ENCODE peak calls at places on chromosomes 11 and 22, in ten cellular contexts. I, T, S, E, H, V, L, N, P and J are unnamed samples.

GRCh38 chr11:120945042-120945441 is 78.9 kb upstream of the TBCEL start:
- DNase-seq in L (no peak), V (no peak), E (no peak), I (no peak), P (no peak), S (no peak), N (no peak), T (no peak), H (no peak), J (no peak)

GRCh38 chr11:69702239-69702668 is 1.6 kb downstream of the FGF19 start:
- DNase-seq in T (no peak), P (no peak), V (no peak), E (no peak), H (no peak), S (no peak), N (no peak), I (no peak), L (no peak), J (no peak)

GRCh38 chr11:61657566-61657965 is 22.6 kb upstream of the DAGLA start:
- DNase-seq in L (no peak), V (no peak), H (peak; percentile 47), I (no peak), N (no peak), P (no peak), E (no peak), T (no peak), S (no peak), J (no peak)

GRCh38 chr11:117121176-117121575 is 22.9 kb upstream of the PAFAH1B2 start:
- DNase-seq in H (no peak), S (no peak), T (no peak), E (no peak), P (no peak), L (peak; percentile 46), V (no peak), I (no peak), N (no peak), J (no peak)

GRCh38 chr11:12103411-12104225 is 6.8 kb upstream of the MICAL2 start:
- DNase-seq in P (no peak), N (no peak), L (no peak), S (no peak), V (no peak), T (no peak), H (no peak), I (no peak), E (no peak), J (peak; percentile 42)

GRCh38 chr11:112315861-112316739 is 55.4 kb upstream of the PLET1 start:
- DNase-seq in I (no peak), P (no peak), E (no peak), T (no peak), N (no peak), V (no peak), S (no peak), H (no peak), L (no peak), J (no peak)

GRCh38 chr11:67082071-67082791 is 25.6 kb downstream of the RHOD start:
- DNase-seq in N (no peak), L (peak; percentile 15), V (no peak), P (no peak), S (no peak), E (no peak), I (no peak), T (no peak), H (peak; percentile 75), J (no peak)

GRCh38 chr11:134589155-134589554 is 177.1 kb upstream of the B3GAT1 start:
- DNase-seq in V (no peak), S (no peak), T (no peak), L (no peak), P (no peak), N (no peak), I (no peak), E (no peak), H (no peak), J (peak; percentile 11)

GRCh38 chr11:82718307-82718706 is 15.4 kb downstream of the FAM181B start:
- DNase-seq in H (peak; percentile 32), E (no peak), T (no peak), V (no peak), P (peak; percentile 9), L (peak; percentile 81), S (peak; percentile 7), I (no peak), N (no peak), J (no peak)

GRCh38 chr11:3916962-3917361 is 61.5 kb downstream of the STIM1 start:
- DNase-seq in H (no peak), P (no peak), T (no peak), L (no peak), N (no peak), E (no peak), V (no peak), I (no peak), S (no peak), J (no peak)

GRCh38 chr11:2807801-2808241 is 77.8 kb downstream of the CDKN1C start:
- DNase-seq in T (no peak), L (no peak), H (no peak), V (peak; percentile 28), N (peak; percentile 17), P (no peak), E (no peak), I (no peak), S (no peak), J (no peak)

GRCh38 chr22:44665115-44665514 is 36.9 kb upstream of the PRR5 start:
- DNase-seq in E (no peak), T (no peak), N (no peak), S (peak; percentile 62), V (peak; percentile 72), I (no peak), L (no peak), H (no peak), P (no peak), J (no peak)

GRCh38 chr22:36540867-36541642 is 12.1 kb upstream of the EIF3D start:
- DNase-seq in T (no peak), H (peak; percentile 57), N (no peak), E (no peak), P (no peak), L (no peak), I (no peak), V (no peak), S (no peak), J (no peak)

GRCh38 chr11:61810671-61811175 is 6.1 kb downstream of the FADS1 start:
- DNase-seq in H (no peak), I (no peak), P (no peak), N (no peak), L (no peak), V (no peak), T (no peak), E (no peak), S (no peak), J (no peak)

GRCh38 chr11:34380696-34381095 is 22.9 kb upstream of the ABTB2 start:
- DNase-seq in S (no peak), V (no peak), N (no peak), E (no peak), T (no peak), H (no peak), I (no peak), L (no peak), P (no peak), J (no peak)

GRCh38 chr11:66651011-66651410 is 12.5 kb downstream of the RBM4 start:
- DNase-seq in S (no peak), V (no peak), E (no peak), T (no peak), N (no peak), I (no peak), P (no peak), L (no peak), H (no peak), J (no peak)

GRCh38 chr22:29344137-29344536 is 28.6 kb upstream of the RASL10A start:
- DNase-seq in V (no peak), P (no peak), H (peak; percentile 93), I (no peak), L (peak; percentile 77), T (no peak), E (no peak), N (peak; percentile 68), S (no peak), J (peak; percentile 72)

GRCh38 chr11:45152740-45153595 is 6.5 kb downstream of the PRDM11 start:
- DNase-seq in V (no peak), P (no peak), N (no peak), I (no peak), S (no peak), T (no peak), H (no peak), E (no peak), L (no peak), J (no peak)

GRCh38 chr11:61270354-61271070 is 24.6 kb downstream of the VWCE start:
- DNase-seq in P (no peak), E (no peak), V (no peak), N (no peak), T (no peak), H (no peak), S (no peak), L (peak; percentile 52), I (no peak), J (no peak)

GRCh38 chr22:21043856-21044535 is 1.8 kb upstream of the LRRC74B start:
- DNase-seq in L (no peak), P (no peak), S (no peak), H (no peak), E (no peak), I (no peak), V (no peak), T (no peak), N (no peak), J (no peak)

GRCh38 chr11:18775492-18776292 is 15.9 kb downstream of the PTPN5 start:
- DNase-seq in E (peak; percentile 25), L (peak; percentile 65), H (peak; percentile 69), P (peak; percentile 76), N (peak; percentile 52), S (peak; percentile 21), T (peak; percentile 23), V (no peak), I (peak; percentile 67), J (peak; percentile 38)

GRCh38 chr11:18727499-18728236 is 1.7 kb upstream of the IGSF22 start:
- DNase-seq in P (peak; percentile 65), L (peak; percentile 65), H (peak; percentile 35), I (peak; percentile 37), V (no peak), N (no peak), E (peak; percentile 33), T (no peak), S (peak; percentile 39), J (no peak)

GRCh38 chr11:48013269-48013901 is 33.0 kb downstream of the PTPRJ start:
- DNase-seq in V (peak; percentile 82), T (no peak), H (peak; percentile 56), E (no peak), P (peak; percentile 72), I (peak; percentile 34), L (no peak), S (no peak), N (no peak), J (peak; percentile 46)

GRCh38 chr11:45400594-45400993 is 114.5 kb upstream of the SYT13 start:
- DNase-seq in V (no peak), L (peak; percentile 68), S (no peak), E (no peak), I (no peak), H (no peak), P (no peak), N (no peak), T (no peak), J (no peak)

GRCh38 chr11:83720675-83721074 is 434.5 kb upstream of the CCDC90B start:
- DNase-seq in N (no peak), E (no peak), H (no peak), V (no peak), L (no peak), I (no peak), T (no peak), S (no peak), P (no peak), J (no peak)

GRCh38 chr11:12673924-12674570 is at the start of gene TEAD1:
- DNase-seq in I (peak; percentile 86), L (peak; percentile 98), H (peak; percentile 97), T (peak; percentile 85), P (peak; percentile 89), E (peak; percentile 69), V (peak; percentile 87), N (peak; percentile 98), S (no peak), J (peak; percentile 95)

GRCh38 chr22:20249797-20250354 is 18.2 kb downstream of the RTN4R start:
- DNase-seq in P (no peak), T (no peak), H (no peak), N (no peak), E (no peak), V (no peak), L (peak; percentile 29), S (no peak), I (no peak), J (no peak)

GRCh38 chr22:39184586-39185577 is 32.4 kb upstream of the CBX7 start:
- DNase-seq in S (no peak), H (no peak), V (no peak), E (no peak), P (no peak), L (no peak), T (no peak), N (no peak), I (no peak), J (no peak)